ENCODE peak calls at places on chromosomes 3 and 15, in six cellular contexts. Y is Panc1, H is AG04450, Q is neuronal stem cell, Z is testis, L is PC-3. U is an unnamed sample.

GRCh38 chr3:149501524-149501923 is 27.0 kb downstream of the TM4SF4 start:
- DNase-seq in H (peak; percentile 46), L (peak; percentile 42), Q (no peak), Z (no peak), Y (peak; percentile 56), U (no peak)

GRCh38 chr3:59609967-59610366 is 560.1 kb upstream of the CFAP20DC start:
- DNase-seq in Z (no peak), L (no peak), Q (no peak), Y (no peak), H (no peak), U (no peak)

GRCh38 chr3:40756500-40756899 is 231.7 kb downstream of the ZNF621 start:
- DNase-seq in Y (no peak), H (no peak), Q (no peak), Z (no peak), L (no peak), U (no peak)

GRCh38 chr3:195117978-195118581 is 152.9 kb downstream of the XXYLT1 start:
- DNase-seq in Z (no peak), Q (no peak), L (peak; percentile 89), Y (no peak), H (no peak), U (no peak)

GRCh38 chr15:76939715-76940114 is 8.2 kb downstream of the RCN2 start:
- DNase-seq in L (no peak), H (no peak), Y (no peak), Z (no peak), Q (no peak), U (no peak)

GRCh38 chr3:62833538-62833937 is 41.7 kb downstream of the CADPS start:
- DNase-seq in Q (no peak), Y (no peak), Z (no peak), L (no peak), H (no peak), U (no peak)

GRCh38 chr15:80309769-80310384 is 57.9 kb upstream of the CTXND1 start:
- DNase-seq in Z (peak; percentile 48), Q (peak; percentile 30), Y (no peak), H (no peak), L (peak; percentile 57), U (no peak)

GRCh38 chr3:185992801-185993467 is 55.1 kb upstream of the TRA2B start:
- DNase-seq in L (no peak), Z (peak; percentile 49), Q (no peak), Y (no peak), H (peak; percentile 21), U (no peak)

GRCh38 chr15:77037475-77038209 is 33.3 kb downstream of the TSPAN3 start:
- DNase-seq in L (no peak), Z (peak; percentile 16), Q (no peak), Y (no peak), H (no peak), U (no peak)

GRCh38 chr3:194686414-194686815 is 732 bp downstream of the FAM43A start:
- DNase-seq in L (no peak), Y (no peak), Z (no peak), H (no peak), Q (no peak), U (no peak)

GRCh38 chr15:69591905-69592508 is 139.4 kb downstream of the RPLP1 start:
- DNase-seq in Y (no peak), Z (no peak), Q (no peak), L (peak; percentile 92), H (no peak), U (no peak)

GRCh38 chr3:111851511-111851954 is 7.5 kb upstream of the PHLDB2 start:
- DNase-seq in H (no peak), Z (no peak), Y (no peak), Q (no peak), L (peak; percentile 97), U (no peak)

GRCh38 chr15:96053039-96054021 is 277.2 kb upstream of the NR2F2 start:
- DNase-seq in Z (peak; percentile 36), Q (peak; percentile 30), L (peak; percentile 12), Y (no peak), H (no peak), U (no peak)

DNA sequence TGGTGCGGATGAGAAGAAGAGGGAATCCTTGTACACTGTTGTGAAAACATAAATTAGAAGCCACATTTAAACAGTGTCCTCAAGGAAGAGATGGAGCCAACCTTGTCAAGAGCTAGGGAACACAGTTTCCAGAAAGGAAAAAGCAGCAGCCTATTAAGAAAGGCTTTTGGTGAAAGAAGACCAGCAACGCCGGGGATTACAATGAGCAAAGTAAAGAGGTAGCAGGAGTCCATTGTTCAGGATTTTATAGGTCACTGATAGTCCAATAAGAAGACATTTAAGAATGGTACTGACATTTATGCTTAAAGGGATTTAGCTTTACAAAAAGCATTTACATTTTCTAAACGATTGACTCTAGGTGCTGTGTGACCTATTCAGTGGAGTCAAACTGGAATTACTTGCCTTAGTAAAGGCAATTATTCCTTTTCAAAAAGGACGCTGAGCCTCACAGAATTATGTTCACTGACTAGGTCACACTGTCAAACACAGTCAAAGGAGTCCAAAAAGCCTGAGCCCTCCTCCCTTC is 40.8 kb downstream of the CSNK1G1 start:
- DNase-seq in Q (peak; percentile 57), Y (no peak), L (no peak), H (no peak), Z (no peak), U (no peak)
- H3K4me3 ChIP-seq in Q (no peak overlapping the region), Y (no peak overlapping the region), L (no peak overlapping the region), H (no peak overlapping the region), Z (no peak overlapping the region), U (no peak overlapping the region)

GRCh38 chr15:32799904-32800535 is 82.2 kb downstream of the GREM1 start:
- DNase-seq in Y (no peak), L (no peak), Q (no peak), H (no peak), Z (no peak), U (no peak)
- H3K27me3 ChIP-seq in Y (no peaks in the 10 kb centered on the region), L (no peaks in the 10 kb centered on the region), Q (no peaks in the 10 kb centered on the region), H (no peaks in the 10 kb centered on the region), Z (no peaks in the 10 kb centered on the region), U (no peaks in the 10 kb centered on the region)

GRCh38 chr3:138260636-138261035 is 69.0 kb downstream of the NME9 start:
- DNase-seq in Q (no peak), Y (no peak), H (no peak), Z (no peak), L (no peak), U (no peak)
- H3K4me3 ChIP-seq in Q (no peak overlapping the region), Y (no peak overlapping the region), H (no peak overlapping the region), Z (no peak overlapping the region), L (no peak overlapping the region), U (no peak overlapping the region)

DNA sequence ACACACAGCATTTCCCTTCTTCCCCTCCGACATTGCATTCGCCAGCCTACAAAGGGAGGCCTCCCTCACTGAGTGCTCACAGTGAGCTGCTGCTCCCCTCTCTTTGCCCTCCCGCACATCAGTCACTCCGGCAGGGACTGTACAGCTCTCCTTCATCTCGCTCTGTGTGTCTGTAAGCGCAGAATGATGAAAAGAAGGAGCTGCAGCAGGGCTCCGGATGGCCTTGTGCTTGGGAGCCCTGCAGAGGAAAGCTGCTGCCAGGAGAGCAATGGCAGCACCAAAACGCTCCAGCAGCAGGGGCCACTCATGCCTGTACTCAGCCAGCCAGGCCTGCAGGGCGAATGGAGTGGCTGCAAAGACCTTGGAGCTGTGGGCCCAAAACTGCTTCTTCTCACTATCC is 107.0 kb upstream of the NSMCE3 start:
- DNase-seq in Q (no peak), Y (no peak), Z (no peak), H (no peak), L (no peak), U (no peak)
- H3K27me3 ChIP-seq in Q (no peaks in the 10 kb centered on the region), Y (no peaks in the 10 kb centered on the region), Z (no peaks in the 10 kb centered on the region), H (peaks cover 10% of the 10 kb centered on the region), L (peaks cover 27% of the 10 kb centered on the region), U (no peaks in the 10 kb centered on the region)

GRCh38 chr15:89496155-89497098 is at the start of gene RHCG:
- DNase-seq in Y (no peak), Z (peak; percentile 56), L (no peak), Q (peak; percentile 29), H (no peak), U (peak; percentile 81)
- H3K4me3 ChIP-seq in Y (peak within 1 kb of the TSS; percentile 31), Z (peak within 1 kb of the TSS; percentile 30), L (no peak within 1 kb of the TSS), Q (peak within 1 kb of the TSS; percentile 78), H (peak within 1 kb of the TSS; percentile 17), U (peak within 1 kb of the TSS; percentile 45)

GRCh38 chr15:67061811-67062348 is 3.5 kb upstream of the SMAD3 start:
- DNase-seq in Y (no peak), Z (no peak), Q (no peak), H (no peak), L (no peak), U (no peak)
- H3K27me3 ChIP-seq in Y (no peaks in the 10 kb centered on the region), Z (no peaks in the 10 kb centered on the region), Q (peaks cover 16% of the 10 kb centered on the region), H (no peaks in the 10 kb centered on the region), L (no peaks in the 10 kb centered on the region), U (peaks cover 14% of the 10 kb centered on the region)

DNA sequence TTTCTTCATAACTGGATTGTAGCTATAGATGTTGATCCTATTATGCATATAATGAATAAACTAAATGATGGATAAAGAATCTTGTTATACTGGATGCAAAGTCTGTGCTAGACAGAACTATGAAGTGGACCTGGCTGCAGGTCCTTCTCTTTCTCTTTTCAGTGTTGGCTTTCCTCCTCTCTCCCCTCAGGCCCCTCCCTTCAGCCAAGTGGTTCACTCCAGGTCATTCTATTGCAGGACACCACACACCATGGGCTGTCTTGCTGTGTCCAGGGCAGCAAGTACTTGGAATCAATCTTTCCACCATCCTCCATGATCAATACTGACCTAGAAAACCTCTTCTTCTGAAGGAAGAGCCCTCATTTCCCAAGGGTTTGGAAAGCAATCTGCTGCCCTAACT is 20.3 kb downstream of the EIF4E3 start:
- DNase-seq in L (no peak), H (no peak), Q (no peak), Y (no peak), Z (no peak), U (no peak)
- H3K4me3 ChIP-seq in L (no peak overlapping the region), H (no peak overlapping the region), Q (no peak overlapping the region), Y (no peak overlapping the region), Z (no peak overlapping the region), U (no peak overlapping the region)

GRCh38 chr15:52803543-52804306 is 13.6 kb upstream of the ONECUT1 start:
- DNase-seq in Z (no peak), Y (no peak), L (no peak), Q (peak; percentile 33), H (no peak), U (no peak)
- H3K27me3 ChIP-seq in Z (no peaks in the 10 kb centered on the region), Y (peaks cover 11% of the 10 kb centered on the region), L (peaks cover 72% of the 10 kb centered on the region), Q (peaks cover 83% of the 10 kb centered on the region), H (peaks cover 96% of the 10 kb centered on the region), U (peaks cover 12% of the 10 kb centered on the region)

GRCh38 chr3:124292329-124292728 is 300.4 kb upstream of the ROPN1 start:
- DNase-seq in Y (no peak), Z (no peak), Q (no peak), H (no peak), L (peak; percentile 12), U (no peak)
- H3K4me3 ChIP-seq in Y (no peak overlapping the region), Z (no peak overlapping the region), Q (no peak overlapping the region), H (no peak overlapping the region), L (no peak overlapping the region), U (no peak overlapping the region)

U was measured in iPS DF 6.9.